ENCODE peak calls at places on chromosomes 1 and 21, in seven cellular contexts. One of them, this sample, is unnamed.

GRCh38 chr1:223844521-223844961 is 1.2 kb downstream of the TP53BP2 start:
- DNase-seq in lung: no peak
- DNase-seq in CD8-positive, alpha-beta memory T cell: no peak
- DNase-seq in IMR-90: no peak
- DNase-seq in effector memory CD4-positive, alpha-beta T cell: peak; percentile 27
- DNase-seq in RWPE1: no peak
- DNase-seq in heart left ventricle: no peak
- DNase-seq in this sample: no peak

GRCh38 chr1:212620293-212620692 is 11.7 kb downstream of the ATF3 start:
- DNase-seq in lung: no peak
- DNase-seq in CD8-positive, alpha-beta memory T cell: no peak
- DNase-seq in IMR-90: no peak
- DNase-seq in effector memory CD4-positive, alpha-beta T cell: no peak
- DNase-seq in RWPE1: no peak
- DNase-seq in heart left ventricle: no peak
- DNase-seq in this sample: no peak

GRCh38 chr1:78408830-78409229 is 81.9 kb upstream of the PTGFR start:
- DNase-seq in lung: no peak
- DNase-seq in CD8-positive, alpha-beta memory T cell: no peak
- DNase-seq in IMR-90: peak; percentile 30
- DNase-seq in effector memory CD4-positive, alpha-beta T cell: no peak
- DNase-seq in RWPE1: no peak
- DNase-seq in heart left ventricle: no peak
- DNase-seq in this sample: no peak

GRCh38 chr1:8015036-8015808 is 10.9 kb downstream of the ERRFI1 start:
- DNase-seq in lung: no peak
- DNase-seq in CD8-positive, alpha-beta memory T cell: peak; percentile 50
- DNase-seq in IMR-90: peak; percentile 89
- DNase-seq in effector memory CD4-positive, alpha-beta T cell: no peak
- DNase-seq in RWPE1: peak; percentile 58
- DNase-seq in heart left ventricle: no peak
- DNase-seq in this sample: peak; percentile 74

GRCh38 chr1:33047839-33048305 is 11.2 kb upstream of the AK2 start:
- DNase-seq in lung: no peak
- DNase-seq in CD8-positive, alpha-beta memory T cell: no peak
- DNase-seq in IMR-90: peak; percentile 44
- DNase-seq in effector memory CD4-positive, alpha-beta T cell: no peak
- DNase-seq in RWPE1: no peak
- DNase-seq in heart left ventricle: no peak
- DNase-seq in this sample: no peak

GRCh38 chr1:91750398-91750996 is 135.5 kb downstream of the TGFBR3 start:
- DNase-seq in lung: no peak
- DNase-seq in CD8-positive, alpha-beta memory T cell: no peak
- DNase-seq in IMR-90: no peak
- DNase-seq in effector memory CD4-positive, alpha-beta T cell: no peak
- DNase-seq in RWPE1: no peak
- DNase-seq in heart left ventricle: no peak
- DNase-seq in this sample: no peak

GRCh38 chr1:69791311-69791710 is 223.6 kb downstream of the LRRC7 start:
- DNase-seq in lung: no peak
- DNase-seq in CD8-positive, alpha-beta memory T cell: no peak
- DNase-seq in IMR-90: no peak
- DNase-seq in effector memory CD4-positive, alpha-beta T cell: no peak
- DNase-seq in RWPE1: no peak
- DNase-seq in heart left ventricle: no peak
- DNase-seq in this sample: no peak

GRCh38 chr1:240734001-240734400 is 122.0 kb upstream of the GREM2 start:
- DNase-seq in lung: no peak
- DNase-seq in CD8-positive, alpha-beta memory T cell: no peak
- DNase-seq in IMR-90: no peak
- DNase-seq in effector memory CD4-positive, alpha-beta T cell: no peak
- DNase-seq in RWPE1: no peak
- DNase-seq in heart left ventricle: no peak
- DNase-seq in this sample: no peak

GRCh38 chr1:78911956-78912880 is 94.3 kb downstream of the ADGRL4 start:
- DNase-seq in lung: no peak
- DNase-seq in CD8-positive, alpha-beta memory T cell: no peak
- DNase-seq in IMR-90: no peak
- DNase-seq in effector memory CD4-positive, alpha-beta T cell: no peak
- DNase-seq in RWPE1: no peak
- DNase-seq in heart left ventricle: no peak
- DNase-seq in this sample: no peak

GRCh38 chr1:31354266-31354665 is 18.6 kb downstream of the FABP3 start:
- DNase-seq in lung: no peak
- DNase-seq in CD8-positive, alpha-beta memory T cell: no peak
- DNase-seq in IMR-90: peak; percentile 44
- DNase-seq in effector memory CD4-positive, alpha-beta T cell: no peak
- DNase-seq in RWPE1: no peak
- DNase-seq in heart left ventricle: no peak
- DNase-seq in this sample: no peak

GRCh38 chr1:234656981-234657651 is 47.1 kb upstream of the IRF2BP2 start:
- DNase-seq in lung: no peak
- DNase-seq in CD8-positive, alpha-beta memory T cell: no peak
- DNase-seq in IMR-90: peak; percentile 99
- DNase-seq in effector memory CD4-positive, alpha-beta T cell: no peak
- DNase-seq in RWPE1: peak; percentile 98
- DNase-seq in heart left ventricle: no peak
- DNase-seq in this sample: peak; percentile 64

GRCh38 chr1:3327936-3328590 is 126.4 kb upstream of the ARHGEF16 start:
- DNase-seq in lung: no peak
- DNase-seq in CD8-positive, alpha-beta memory T cell: no peak
- DNase-seq in IMR-90: no peak
- DNase-seq in effector memory CD4-positive, alpha-beta T cell: no peak
- DNase-seq in RWPE1: no peak
- DNase-seq in heart left ventricle: peak; percentile 87
- DNase-seq in this sample: no peak

GRCh38 chr1:180515857-180516388 is 13.5 kb upstream of the ACBD6 start:
- DNase-seq in lung: peak; percentile 75
- DNase-seq in CD8-positive, alpha-beta memory T cell: peak; percentile 47
- DNase-seq in IMR-90: peak; percentile 84
- DNase-seq in effector memory CD4-positive, alpha-beta T cell: peak; percentile 23
- DNase-seq in RWPE1: peak; percentile 74
- DNase-seq in heart left ventricle: peak; percentile 62
- DNase-seq in this sample: peak; percentile 72

GRCh38 chr1:75316230-75316629 is 182.0 kb downstream of the LHX8 start:
- DNase-seq in lung: no peak
- DNase-seq in CD8-positive, alpha-beta memory T cell: no peak
- DNase-seq in IMR-90: no peak
- DNase-seq in effector memory CD4-positive, alpha-beta T cell: no peak
- DNase-seq in RWPE1: no peak
- DNase-seq in heart left ventricle: no peak
- DNase-seq in this sample: no peak

GRCh38 chr1:164443836-164444235 is 115.1 kb upstream of the PBX1 start:
- DNase-seq in lung: no peak
- DNase-seq in CD8-positive, alpha-beta memory T cell: no peak
- DNase-seq in IMR-90: no peak
- DNase-seq in effector memory CD4-positive, alpha-beta T cell: no peak
- DNase-seq in RWPE1: no peak
- DNase-seq in heart left ventricle: no peak
- DNase-seq in this sample: no peak

GRCh38 chr1:201088901-201089525 is 23.2 kb downstream of the CACNA1S start:
- DNase-seq in lung: no peak
- DNase-seq in CD8-positive, alpha-beta memory T cell: no peak
- DNase-seq in IMR-90: no peak
- DNase-seq in effector memory CD4-positive, alpha-beta T cell: no peak
- DNase-seq in RWPE1: peak; percentile 56
- DNase-seq in heart left ventricle: no peak
- DNase-seq in this sample: no peak

GRCh38 chr1:201089621-201090020 is 22.6 kb downstream of the CACNA1S start:
- DNase-seq in lung: no peak
- DNase-seq in CD8-positive, alpha-beta memory T cell: no peak
- DNase-seq in IMR-90: no peak
- DNase-seq in effector memory CD4-positive, alpha-beta T cell: no peak
- DNase-seq in RWPE1: no peak
- DNase-seq in heart left ventricle: no peak
- DNase-seq in this sample: no peak

GRCh38 chr1:201085902-201086735 is 26.1 kb downstream of the CACNA1S start:
- DNase-seq in lung: peak; percentile 68
- DNase-seq in CD8-positive, alpha-beta memory T cell: peak; percentile 31
- DNase-seq in IMR-90: peak; percentile 33
- DNase-seq in effector memory CD4-positive, alpha-beta T cell: no peak
- DNase-seq in RWPE1: peak; percentile 83
- DNase-seq in heart left ventricle: peak; percentile 53
- DNase-seq in this sample: peak; percentile 59

GRCh38 chr1:201090536-201090935 is 21.7 kb downstream of the CACNA1S start:
- DNase-seq in lung: no peak
- DNase-seq in CD8-positive, alpha-beta memory T cell: no peak
- DNase-seq in IMR-90: no peak
- DNase-seq in effector memory CD4-positive, alpha-beta T cell: no peak
- DNase-seq in RWPE1: no peak
- DNase-seq in heart left ventricle: no peak
- DNase-seq in this sample: no peak

DNA sequence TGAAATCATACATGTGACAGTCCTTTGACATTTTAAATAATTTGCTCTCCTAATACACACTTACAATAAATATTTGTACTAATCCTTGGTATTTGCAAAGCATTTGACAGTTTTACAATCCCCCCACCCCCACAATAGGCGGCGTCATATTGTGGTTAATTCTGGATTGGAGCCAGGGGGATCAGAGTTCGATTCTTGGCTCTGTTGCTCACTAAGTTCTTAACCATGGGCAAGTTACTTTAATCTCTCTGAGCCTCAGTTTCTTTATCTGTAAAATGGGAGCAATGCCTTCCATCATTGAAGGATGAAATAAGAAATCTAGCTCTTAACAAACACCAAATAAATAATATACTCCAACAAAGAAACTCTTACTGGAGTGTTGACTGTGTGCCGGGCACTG is 23.8 kb downstream of the CACNA1S start:
- DNase-seq in lung: no peak
- DNase-seq in CD8-positive, alpha-beta memory T cell: no peak
- DNase-seq in IMR-90: no peak
- DNase-seq in effector memory CD4-positive, alpha-beta T cell: no peak
- DNase-seq in RWPE1: no peak
- DNase-seq in heart left ventricle: no peak
- DNase-seq in this sample: no peak
- H3K27ac ChIP-seq in lung: no peak overlapping the region
- H3K27ac ChIP-seq in CD8-positive, alpha-beta memory T cell: no peak overlapping the region
- H3K27ac ChIP-seq in IMR-90: no peak overlapping the region
- H3K27ac ChIP-seq in effector memory CD4-positive, alpha-beta T cell: no peak overlapping the region
- H3K27ac ChIP-seq in RWPE1: no peak overlapping the region
- H3K27ac ChIP-seq in heart left ventricle: no peak overlapping the region
- H3K27ac ChIP-seq in this sample: no peak overlapping the region

GRCh38 chr21:25953196-25953595 is 217.4 kb downstream of the APP start:
- DNase-seq in lung: no peak
- DNase-seq in CD8-positive, alpha-beta memory T cell: no peak
- DNase-seq in IMR-90: no peak
- DNase-seq in effector memory CD4-positive, alpha-beta T cell: no peak
- DNase-seq in RWPE1: no peak
- DNase-seq in heart left ventricle: no peak
- DNase-seq in this sample: no peak
- H3K27ac ChIP-seq in lung: no peak overlapping the region
- H3K27ac ChIP-seq in CD8-positive, alpha-beta memory T cell: no peak overlapping the region
- H3K27ac ChIP-seq in IMR-90: no peak overlapping the region
- H3K27ac ChIP-seq in effector memory CD4-positive, alpha-beta T cell: no peak overlapping the region
- H3K27ac ChIP-seq in RWPE1: no peak overlapping the region
- H3K27ac ChIP-seq in heart left ventricle: no peak overlapping the region
- H3K27ac ChIP-seq in this sample: no peak overlapping the region

DNA sequence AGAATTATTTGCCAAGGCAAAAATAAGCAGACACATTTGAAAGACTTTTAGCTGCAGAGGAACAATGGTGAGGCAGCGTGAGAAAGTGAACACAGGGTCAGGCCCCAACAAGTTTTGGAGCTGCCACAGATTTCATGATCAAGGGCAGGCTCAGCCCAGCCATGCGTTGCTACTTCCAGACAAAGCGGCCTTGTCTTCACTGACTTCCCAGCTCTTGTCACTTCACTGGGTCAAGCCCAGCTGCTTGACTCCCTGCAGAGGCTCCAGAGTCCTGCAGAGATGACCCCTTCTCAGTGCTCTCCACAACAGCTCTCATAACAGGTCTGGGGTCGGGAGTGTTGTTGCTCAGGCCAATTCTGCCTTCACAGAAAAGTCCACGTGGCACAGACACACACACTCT is 35.8 kb downstream of the HHAT start:
- DNase-seq in lung: no peak
- DNase-seq in CD8-positive, alpha-beta memory T cell: no peak
- DNase-seq in IMR-90: no peak
- DNase-seq in effector memory CD4-positive, alpha-beta T cell: no peak
- DNase-seq in RWPE1: no peak
- DNase-seq in heart left ventricle: peak; percentile 37
- DNase-seq in this sample: no peak
- H3K27ac ChIP-seq in lung: no peak overlapping the region
- H3K27ac ChIP-seq in CD8-positive, alpha-beta memory T cell: no peak overlapping the region
- H3K27ac ChIP-seq in IMR-90: no peak overlapping the region
- H3K27ac ChIP-seq in effector memory CD4-positive, alpha-beta T cell: no peak overlapping the region
- H3K27ac ChIP-seq in RWPE1: no peak overlapping the region
- H3K27ac ChIP-seq in heart left ventricle: no peak overlapping the region
- H3K27ac ChIP-seq in this sample: no peak overlapping the region

GRCh38 chr1:184970691-184971161 is 3.6 kb downstream of the NIBAN1 start:
- DNase-seq in lung: no peak
- DNase-seq in CD8-positive, alpha-beta memory T cell: no peak
- DNase-seq in IMR-90: peak; percentile 59
- DNase-seq in effector memory CD4-positive, alpha-beta T cell: no peak
- DNase-seq in RWPE1: no peak
- DNase-seq in heart left ventricle: no peak
- DNase-seq in this sample: no peak

GRCh38 chr1:184973308-184974085 is 811 bp downstream of the NIBAN1 start:
- DNase-seq in lung: peak; percentile 63
- DNase-seq in CD8-positive, alpha-beta memory T cell: peak; percentile 29
- DNase-seq in IMR-90: peak; percentile 82
- DNase-seq in effector memory CD4-positive, alpha-beta T cell: peak; percentile 63
- DNase-seq in RWPE1: peak; percentile 53
- DNase-seq in heart left ventricle: peak; percentile 73
- DNase-seq in this sample: peak; percentile 34

GRCh38 chr1:184971522-184972265 is 2.6 kb downstream of the NIBAN1 start:
- DNase-seq in lung: no peak
- DNase-seq in CD8-positive, alpha-beta memory T cell: no peak
- DNase-seq in IMR-90: no peak
- DNase-seq in effector memory CD4-positive, alpha-beta T cell: no peak
- DNase-seq in RWPE1: no peak
- DNase-seq in heart left ventricle: no peak
- DNase-seq in this sample: no peak

GRCh38 chr1:184974086-184974836 is at the start of gene NIBAN1:
- DNase-seq in lung: peak; percentile 71
- DNase-seq in CD8-positive, alpha-beta memory T cell: peak; percentile 14
- DNase-seq in IMR-90: peak; percentile 47
- DNase-seq in effector memory CD4-positive, alpha-beta T cell: peak; percentile 65
- DNase-seq in RWPE1: peak; percentile 51
- DNase-seq in heart left ventricle: peak; percentile 78
- DNase-seq in this sample: peak; percentile 65

DNA sequence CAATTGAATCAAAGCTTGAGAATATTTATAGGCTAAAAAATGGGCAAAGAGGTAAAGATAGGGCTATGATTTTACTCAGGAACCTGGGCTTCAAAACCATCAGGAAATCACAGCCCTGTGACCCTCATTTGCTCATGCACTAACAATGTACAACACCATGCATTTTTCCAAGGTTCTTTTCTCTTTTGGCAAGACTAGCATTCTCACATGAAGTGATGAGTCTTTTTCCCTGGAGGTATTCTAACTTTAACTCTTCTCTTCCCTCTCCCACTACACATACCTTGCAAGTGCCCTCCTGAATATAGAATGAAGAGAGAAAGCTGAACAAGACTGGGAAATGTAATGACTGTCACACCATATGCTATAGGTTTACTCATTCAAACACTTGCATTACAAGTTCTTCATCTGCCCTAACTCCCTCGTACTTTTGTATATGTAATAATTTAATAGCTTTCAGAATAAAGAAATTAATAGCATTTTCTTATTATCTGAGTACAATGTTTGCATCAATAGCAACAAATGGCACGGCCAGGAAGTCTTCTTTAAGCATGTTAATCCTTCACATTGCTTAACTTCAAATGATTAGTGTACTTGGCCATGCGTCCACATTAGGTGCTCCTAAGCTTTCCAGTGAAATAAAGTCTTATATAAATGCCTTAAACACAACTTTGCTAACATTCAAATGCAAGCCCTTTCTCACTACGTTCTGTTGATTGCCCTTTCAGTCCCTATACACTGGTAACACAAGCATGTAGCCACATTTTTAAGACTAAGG is 1.8 kb downstream of the NIBAN1 start:
- DNase-seq in lung: no peak
- DNase-seq in CD8-positive, alpha-beta memory T cell: no peak
- DNase-seq in IMR-90: peak; percentile 71
- DNase-seq in effector memory CD4-positive, alpha-beta T cell: no peak
- DNase-seq in RWPE1: no peak
- DNase-seq in heart left ventricle: no peak
- DNase-seq in this sample: no peak
- H3K27ac ChIP-seq in lung: peak overlapping the region; percentile 97
- H3K27ac ChIP-seq in CD8-positive, alpha-beta memory T cell: peak overlapping the region; percentile 95
- H3K27ac ChIP-seq in IMR-90: no peak overlapping the region
- H3K27ac ChIP-seq in effector memory CD4-positive, alpha-beta T cell: peak overlapping the region; percentile 92
- H3K27ac ChIP-seq in RWPE1: no peak overlapping the region
- H3K27ac ChIP-seq in heart left ventricle: peak overlapping the region; percentile 93
- H3K27ac ChIP-seq in this sample: peak overlapping the region; percentile 78

This sample was measured in colonic mucosa.